ENCODE peak calls at places on chromosomes 7 and 10, in six cellular contexts. W is esophagus squamous epithelium, R is heart right ventricle, Z is uterus, D is left ventricle myocardium inferior, F is pancreas. U is an unnamed sample.

GRCh38 chr7:95491634-95492314 is 6.0 kb downstream of the ASB4 start:
- DNase-seq in Z (no peak), W (no peak), R (no peak), F (no peak), D (no peak), U (peak; percentile 38)

GRCh38 chr7:29555061-29555460 is 8.6 kb upstream of the PRR15 start:
- DNase-seq in D (no peak), R (no peak), F (no peak), W (no peak), Z (no peak), U (no peak)

GRCh38 chr7:156423876-156424275 is 216.7 kb upstream of the RNF32 start:
- DNase-seq in W (no peak), D (no peak), R (no peak), F (no peak), Z (no peak), U (no peak)

GRCh38 chr7:101066858-101067227 is 18.4 kb upstream of the TRIM56 start:
- DNase-seq in D (no peak), R (no peak), F (no peak), W (no peak), Z (no peak), U (no peak)

GRCh38 chr7:92228742-92229141 is 17.0 kb downstream of the KRIT1 start:
- DNase-seq in F (no peak), D (no peak), R (no peak), Z (no peak), W (no peak), U (no peak)

GRCh38 chr10:125337510-125337909 is 177.1 kb upstream of the CTBP2 start:
- DNase-seq in D (no peak), Z (no peak), F (no peak), R (no peak), W (no peak), U (no peak)

GRCh38 chr7:75798770-75799169 is 14.8 kb downstream of the CCL24 start:
- DNase-seq in D (no peak), F (no peak), Z (no peak), R (no peak), W (no peak), U (no peak)

GRCh38 chr7:134527979-134528371 is 608 bp downstream of the AKR1B10 start:
- DNase-seq in Z (no peak), F (no peak), R (no peak), D (no peak), W (no peak), U (no peak)

GRCh38 chr7:136692221-136692620 is 176.2 kb upstream of the CHRM2 start:
- DNase-seq in W (no peak), Z (no peak), F (no peak), R (no peak), D (no peak), U (no peak)

GRCh38 chr7:73451780-73452398 is 18.3 kb downstream of the FZD9 start:
- DNase-seq in Z (no peak), W (no peak), R (no peak), D (no peak), F (no peak), U (no peak)

GRCh38 chr7:130881799-130882141 is 147.8 kb upstream of the KLF14 start:
- DNase-seq in D (no peak), F (no peak), W (no peak), R (no peak), Z (no peak), U (no peak)

GRCh38 chr7:122485841-122486240 is 181.3 kb upstream of the FEZF1 start:
- DNase-seq in F (no peak), Z (no peak), R (no peak), W (no peak), D (no peak), U (no peak)

GRCh38 chr10:75043256-75044121 is 68.0 kb upstream of the SAMD8 start:
- DNase-seq in W (no peak), F (no peak), D (no peak), R (no peak), Z (no peak), U (no peak)

GRCh38 chr7:79922894-79923293 is 211.7 kb upstream of the GNAI1 start:
- DNase-seq in R (no peak), W (no peak), D (no peak), F (peak; percentile 46), Z (no peak), U (no peak)

GRCh38 chr7:130009848-130010688 is 41.1 kb downstream of the ZC3HC1 start:
- DNase-seq in D (no peak), F (peak; percentile 73), Z (no peak), R (no peak), W (no peak), U (no peak)

GRCh38 chr7:156639426-156640256 is 933 bp upstream of the RNF32 start:
- DNase-seq in F (peak; percentile 68), W (no peak), R (no peak), D (no peak), Z (no peak), U (no peak)

GRCh38 chr7:2309889-2310331 is 4.3 kb downstream of the SNX8 start:
- DNase-seq in R (no peak), Z (no peak), W (no peak), F (no peak), D (no peak), U (no peak)

GRCh38 chr10:73517166-73517888 is 21.5 kb upstream of the PPP3CB start:
- DNase-seq in D (no peak), F (no peak), W (no peak), R (no peak), Z (no peak), U (no peak)

GRCh38 chr10:95815701-95816100 is 59.7 kb downstream of the ENTPD1 start:
- DNase-seq in F (no peak), R (no peak), Z (no peak), D (no peak), W (no peak), U (no peak)

GRCh38 chr10:77737608-77738007 is 100.0 kb upstream of the KCNMA1 start:
- DNase-seq in Z (no peak), F (no peak), D (no peak), R (no peak), W (no peak), U (no peak)

GRCh38 chr10:14727389-14727918 is 47.2 kb downstream of the FAM107B start:
- DNase-seq in D (no peak), F (no peak), Z (no peak), R (no peak), W (no peak), U (no peak)

GRCh38 chr10:10886861-10887539 is 130.7 kb upstream of the CELF2 start:
- DNase-seq in W (no peak), D (no peak), F (no peak), Z (no peak), R (no peak), U (no peak)

GRCh38 chr7:16708980-16709379 is 44.6 kb upstream of the TSPAN13 start:
- DNase-seq in F (no peak), Z (no peak), W (no peak), D (no peak), R (peak; percentile 8), U (no peak)

DNA sequence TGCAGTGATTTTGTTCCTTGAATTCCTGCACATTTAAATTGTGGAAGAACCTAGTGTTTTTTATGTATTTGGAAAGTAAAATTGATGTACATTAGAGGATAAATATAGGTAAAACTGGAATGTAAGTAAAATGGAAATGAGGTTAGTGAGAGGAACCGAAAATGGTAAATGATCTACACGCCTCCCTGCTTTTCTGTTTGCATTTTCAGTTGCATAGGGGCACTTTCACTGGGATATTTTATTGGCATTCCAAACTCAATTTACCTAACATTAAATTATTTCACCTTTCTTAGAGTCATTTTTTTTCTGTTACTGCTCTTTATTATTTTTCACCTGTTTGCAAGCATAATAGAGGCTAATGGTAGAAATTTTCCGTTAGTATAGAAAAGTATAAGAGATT is 8.0 kb downstream of the CDK13 start:
- DNase-seq in W (no peak), Z (no peak), F (no peak), R (no peak), D (no peak), U (no peak)
- H3K4me1 ChIP-seq in W (peaks cover 64% of the 10 kb centered on the region), Z (peaks cover 11% of the 10 kb centered on the region), F (peaks cover 36% of the 10 kb centered on the region), R (peaks cover 53% of the 10 kb centered on the region), D (peaks cover 73% of the 10 kb centered on the region), U (peaks cover 6% of the 10 kb centered on the region)

GRCh38 chr7:24874791-24875190 is 105.2 kb downstream of the OSBPL3 start:
- DNase-seq in Z (no peak), F (no peak), R (no peak), D (no peak), W (no peak), U (no peak)
- H3K27ac ChIP-seq in Z (no peak overlapping the region), F (no peak overlapping the region), R (no peak overlapping the region), D (no peak overlapping the region), W (no peak overlapping the region), U (no peak overlapping the region)

GRCh38 chr7:116213361-116214155 is 3.2 kb downstream of the TES start:
- DNase-seq in R (peak; percentile 66), D (no peak), W (no peak), F (no peak), Z (no peak), U (no peak)
- H3K4me1 ChIP-seq in R (peaks cover 33% of the 10 kb centered on the region), D (peaks cover 70% of the 10 kb centered on the region), W (peaks cover 75% of the 10 kb centered on the region), F (peaks cover 41% of the 10 kb centered on the region), Z (no peaks in the 10 kb centered on the region), U (peaks cover 12% of the 10 kb centered on the region)

DNA sequence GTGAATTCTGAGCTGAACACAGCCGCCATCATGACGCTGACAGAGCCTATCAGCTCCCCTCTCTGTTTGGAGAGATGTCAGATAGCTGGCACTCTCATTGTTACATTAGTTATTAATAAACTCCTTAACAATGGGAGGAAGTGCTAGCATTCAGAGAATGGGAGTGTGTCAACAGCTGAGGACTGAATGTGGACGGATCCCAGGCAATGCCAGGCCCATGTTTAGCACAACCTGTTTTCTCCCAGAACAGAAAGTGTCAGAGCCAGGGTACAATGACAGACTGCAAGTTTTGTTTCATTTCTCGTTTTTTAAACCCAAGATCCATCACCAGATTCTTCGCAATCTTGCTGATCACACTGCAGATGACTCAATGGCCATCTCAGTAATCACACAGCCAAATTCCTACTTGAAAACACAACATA is 99.6 kb downstream of the PRPF18 start:
- DNase-seq in R (peak; percentile 63), F (no peak), W (no peak), Z (no peak), D (peak; percentile 54), U (no peak)
- H3K27ac ChIP-seq in R (peak overlapping the region; percentile 92), F (no peak overlapping the region), W (peak overlapping the region; percentile 17), Z (no peak overlapping the region), D (peak overlapping the region; percentile 92), U (peak overlapping the region; percentile 78)

U was measured in lung.